ENCODE peak calls at places on chromosome 21, in six cellular contexts. S is neural progenitor cell; F is CD4-positive, CD25-positive, alpha-beta regulatory T cell; K is esophagus squamous epithelium; C is upper lobe of right lung; L is prostate gland. Z is an unnamed sample. For H3K4me1, the result is how much of the 10 kb centered on the place peaks cover.

GRCh38 chr21:23890652-23891051 is 1716.6 kb downstream of the MRPL39 start:
- DNase-seq in S (no peak), F (no peak), K (no peak), C (no peak), L (no peak), Z (no peak)

GRCh38 chr21:20108976-20109375 is 889.2 kb upstream of the NCAM2 start:
- DNase-seq in S (peak), F (no peak), K (no peak), C (no peak), L (no peak), Z (no peak)

GRCh38 chr21:35646606-35647005 is 413.7 kb downstream of the SETD4 start:
- DNase-seq in S (no peak), F (no peak), K (no peak), C (no peak), L (no peak), Z (no peak)

GRCh38 chr21:29621525-29621924 is 318.3 kb downstream of the GRIK1 start:
- DNase-seq in S (no peak), F (no peak), K (no peak), C (no peak), L (no peak), Z (no peak)

GRCh38 chr21:35540950-35541632 is 492.0 kb upstream of the RUNX1 start:
- DNase-seq in S (no peak), F (no peak), K (no peak), C (no peak), L (no peak), Z (no peak)

GRCh38 chr21:39676054-39676771 is 63.5 kb downstream of the B3GALT5 start:
- DNase-seq in S (peak), F (no peak), K (no peak), C (no peak), L (peak), Z (no peak)

GRCh38 chr21:26550357-26550756 is 22.7 kb downstream of the CYYR1 start:
- DNase-seq in S (no peak), F (no peak), K (no peak), C (no peak), L (no peak), Z (no peak)

GRCh38 chr21:28615276-28615675 is 377.4 kb downstream of the LTN1 start:
- DNase-seq in S (peak), F (no peak), K (no peak), C (no peak), L (no peak), Z (no peak)

GRCh38 chr21:15660424-15660805 is 69.4 kb upstream of the USP25 start:
- DNase-seq in S (no peak), F (no peak), K (no peak), C (no peak), L (no peak), Z (no peak)

GRCh38 chr21:41361786-41362604 is at the start of gene MX2:
- DNase-seq in S (no peak), F (peak), K (peak), C (peak), L (no peak), Z (peak)

GRCh38 chr21:28142692-28143091 is 850.0 kb downstream of the LTN1 start:
- DNase-seq in S (no peak), F (no peak), K (no peak), C (no peak), L (no peak), Z (peak)

GRCh38 chr21:16330340-16331319 is 600.8 kb downstream of the USP25 start:
- DNase-seq in S (peak), F (no peak), K (no peak), C (no peak), L (peak), Z (peak)

GRCh38 chr21:39696196-39696595 is 48.8 kb upstream of the IGSF5 start:
- DNase-seq in S (no peak), F (no peak), K (no peak), C (no peak), L (no peak), Z (no peak)

GRCh38 chr21:31283025-31283424 is 61.0 kb downstream of the TIAM1 start:
- DNase-seq in S (no peak), F (no peak), K (no peak), C (no peak), L (no peak), Z (no peak)

GRCh38 chr21:16829532-16829931 is 683.3 kb upstream of the CXADR start:
- DNase-seq in S (no peak), F (no peak), K (no peak), C (no peak), L (no peak), Z (no peak)

GRCh38 chr21:39064325-39065012 is 118.8 kb downstream of the PSMG1 start:
- DNase-seq in S (no peak), F (no peak), K (no peak), C (no peak), L (no peak), Z (no peak)

GRCh38 chr21:32367158-32367557 is 25.7 kb downstream of the URB1 start:
- DNase-seq in S (no peak), F (no peak), K (no peak), C (no peak), L (peak), Z (no peak)
- H3K4me1 ChIP-seq in S (under half), F (under half), K (under half), C (under half), L (under half), Z (under half)

GRCh38 chr21:43192501-43193081 is 23.8 kb downstream of the CRYAA start:
- DNase-seq in S (no peak), F (no peak), K (no peak), C (peak), L (peak), Z (peak)

GRCh38 chr21:43195131-43196021 is 26.6 kb downstream of the CRYAA start:
- DNase-seq in S (no peak), F (no peak), K (no peak), C (peak), L (peak), Z (no peak)

GRCh38 chr21:43193088-43193650 is 24.4 kb downstream of the CRYAA start:
- DNase-seq in S (no peak), F (no peak), K (no peak), C (peak), L (no peak), Z (no peak)

GRCh38 chr21:43194303-43195130 is 25.7 kb downstream of the CRYAA start:
- DNase-seq in S (no peak), F (no peak), K (no peak), C (peak), L (peak), Z (no peak)

DNA sequence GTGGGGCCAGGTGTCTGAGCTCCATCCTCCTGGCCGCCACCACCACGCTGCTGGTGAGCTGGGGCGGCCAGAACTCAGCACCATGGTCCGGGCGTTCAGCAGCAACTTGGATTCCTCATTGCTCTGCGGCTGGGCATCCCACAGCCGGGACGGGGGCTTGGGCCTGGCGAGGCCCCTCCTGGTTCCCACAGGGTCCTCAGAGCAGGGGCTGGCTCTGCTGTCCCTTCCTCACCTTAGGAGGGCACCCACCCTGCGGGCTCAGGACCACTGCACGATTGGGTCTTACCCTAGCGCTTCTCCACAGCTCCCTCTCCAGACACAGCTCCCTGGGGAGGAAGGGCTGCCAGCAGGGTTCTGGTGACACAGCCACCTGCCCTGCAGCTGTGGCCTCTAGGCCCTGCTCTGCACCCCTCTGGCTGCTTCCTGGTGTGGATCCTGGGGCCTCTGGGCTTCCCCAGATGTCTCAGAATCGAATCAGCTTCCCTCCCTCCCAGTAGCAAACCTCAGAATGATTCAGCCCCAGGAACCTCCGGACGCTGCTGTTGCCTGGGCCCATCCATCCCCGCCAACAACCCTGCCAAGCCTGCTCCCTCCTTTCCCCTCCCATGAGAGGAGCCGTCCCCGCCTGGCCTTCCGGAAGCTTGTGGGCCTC is 25.0 kb downstream of the CRYAA start:
- DNase-seq in S (no peak), F (no peak), K (no peak), C (peak), L (peak), Z (peak)
- H3K4me1 ChIP-seq in S (under half), F (under half), K (under half), C (under half), L (under half), Z (half or more)

GRCh38 chr21:46622226-46622625 is 13.2 kb upstream of the PRMT2 start:
- DNase-seq in S (peak), F (no peak), K (no peak), C (peak), L (no peak), Z (no peak)
- H3K4me1 ChIP-seq in S (under half), F (under half), K (under half), C (under half), L (under half), Z (under half)

GRCh38 chr21:44890961-44891541 is 17.6 kb upstream of the PTTG1IP start:
- DNase-seq in S (no peak), F (no peak), K (no peak), C (no peak), L (no peak), Z (no peak)
- H3K4me1 ChIP-seq in S (under half), F (under half), K (under half), C (under half), L (under half), Z (half or more)

GRCh38 chr21:33763573-33763881 is 121.2 kb downstream of the ITSN1 start:
- DNase-seq in S (no peak), F (no peak), K (no peak), C (no peak), L (no peak), Z (no peak)
- H3K4me1 ChIP-seq in S (under half), F (under half), K (under half), C (under half), L (under half), Z (under half)

GRCh38 chr21:42522271-42522670 is 8.6 kb downstream of the SLC37A1 start:
- DNase-seq in S (no peak), F (no peak), K (no peak), C (no peak), L (no peak), Z (no peak)
- H3K4me1 ChIP-seq in S (under half), F (under half), K (under half), C (under half), L (under half), Z (half or more)

GRCh38 chr21:45365608-45366241 is 39.2 kb upstream of the COL18A1 start:
- DNase-seq in S (peak), F (no peak), K (no peak), C (no peak), L (no peak), Z (no peak)
- H3K4me1 ChIP-seq in S (under half), F (under half), K (under half), C (under half), L (under half), Z (under half)

GRCh38 chr21:37407719-37408455 is 41.3 kb downstream of the DYRK1A start:
- DNase-seq in S (no peak), F (no peak), K (no peak), C (no peak), L (no peak), Z (no peak)

GRCh38 chr21:37405629-37406028 is 39.1 kb downstream of the DYRK1A start:
- DNase-seq in S (no peak), F (no peak), K (no peak), C (no peak), L (no peak), Z (peak)

GRCh38 chr21:37412603-37413360 is 46.2 kb downstream of the DYRK1A start:
- DNase-seq in S (no peak), F (no peak), K (no peak), C (no peak), L (no peak), Z (no peak)

GRCh38 chr21:37410639-37411038 is 44.1 kb downstream of the DYRK1A start:
- DNase-seq in S (no peak), F (no peak), K (no peak), C (no peak), L (no peak), Z (no peak)

DNA sequence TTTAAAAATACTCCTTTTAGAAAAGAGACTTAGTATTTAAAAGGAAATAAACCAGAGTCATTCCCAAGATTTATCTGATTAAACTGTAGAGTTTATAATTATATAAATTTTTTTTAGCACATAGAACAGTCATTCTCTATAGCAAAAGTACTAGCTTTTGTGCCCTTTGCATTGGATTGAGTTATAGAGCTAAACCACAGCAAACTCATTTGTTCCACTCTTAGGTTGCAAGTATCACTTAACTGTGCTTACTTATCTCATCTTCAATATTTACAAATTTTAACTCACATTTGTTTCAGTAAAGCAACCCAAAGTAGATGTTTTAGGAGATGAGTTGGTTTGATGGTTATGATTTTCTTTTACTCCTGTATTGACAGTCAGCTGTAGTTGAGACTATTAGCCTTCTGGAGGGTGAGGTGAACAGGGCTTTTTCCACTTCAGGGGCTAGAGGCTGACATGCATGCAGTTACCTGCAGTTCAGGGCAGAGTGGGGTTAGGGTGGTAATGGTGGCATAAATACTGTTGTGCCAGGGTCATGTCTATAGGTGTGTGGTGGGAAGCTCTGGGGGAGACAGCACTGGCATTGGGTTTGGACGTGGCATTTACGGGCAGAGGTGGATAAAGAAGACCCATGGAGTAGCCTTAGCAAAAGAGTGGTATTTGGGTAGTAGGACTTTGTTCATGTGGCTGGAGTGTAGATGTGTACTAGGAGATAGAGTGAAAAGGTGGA is 42.1 kb downstream of the DYRK1A start:
- DNase-seq in S (no peak), F (no peak), K (no peak), C (no peak), L (no peak), Z (no peak)
- H3K4me1 ChIP-seq in S (under half), F (half or more), K (under half), C (under half), L (under half), Z (half or more)

Z was measured in Karpas-422.